ENCODE peak calls at places on chromosomes 7 and 10, in seven cellular contexts. C, Q, P, N, T, X and M are unnamed samples.

GRCh38 chr10:19579841-19580240 is 236.4 kb upstream of the PLXDC2 start:
- DNase-seq in C (no peak), N (no peak), P (no peak), X (no peak), Q (no peak), T (no peak), M (no peak)

GRCh38 chr7:116692599-116693308 is 20.8 kb downstream of the MET start:
- DNase-seq in P (no peak), N (peak), T (no peak), Q (no peak), X (no peak), C (no peak), M (no peak)

GRCh38 chr7:107692501-107692900 is 31.9 kb downstream of the SLC26A4 start:
- DNase-seq in T (no peak), X (no peak), C (no peak), Q (no peak), P (no peak), N (peak), M (no peak)

GRCh38 chr7:134031835-134032617 is 95.1 kb upstream of the LRGUK start:
- DNase-seq in N (peak), C (peak), Q (no peak), P (no peak), T (no peak), X (no peak), M (no peak)

GRCh38 chr7:157211710-157212109 is 73.0 kb downstream of the UBE3C start:
- DNase-seq in P (no peak), C (peak), N (peak), X (peak), T (no peak), Q (peak), M (no peak)

GRCh38 chr10:110327262-110327914 is 22.7 kb upstream of the SMNDC1 start:
- DNase-seq in N (peak), T (no peak), X (no peak), C (no peak), P (no peak), Q (no peak), M (no peak)

GRCh38 chr7:37448637-37449331 is at the start of gene ELMO1:
- DNase-seq in P (peak), N (peak), C (peak), Q (no peak), X (no peak), T (peak), M (peak)

GRCh38 chr10:132397671-132398565 is 918 bp downstream of the PWWP2B start:
- DNase-seq in Q (no peak), T (peak), C (peak), P (no peak), X (no peak), N (peak), M (peak)

GRCh38 chr10:28845009-28845682 is 167.8 kb downstream of the BAMBI start:
- DNase-seq in Q (peak), C (peak), P (no peak), N (peak), X (no peak), T (no peak), M (no peak)

GRCh38 chr7:159102681-159103381 is 41.8 kb downstream of the VIPR2 start:
- DNase-seq in T (peak), X (no peak), Q (no peak), C (no peak), P (no peak), N (no peak), M (no peak)

GRCh38 chr7:4845740-4846142 is 16.1 kb downstream of the PAPOLB start:
- DNase-seq in P (no peak), T (no peak), N (no peak), X (no peak), Q (no peak), C (peak), M (no peak)

GRCh38 chr7:108459922-108460551 is 3.8 kb upstream of the NRCAM start:
- DNase-seq in P (no peak), N (no peak), Q (no peak), T (no peak), C (peak), X (no peak), M (no peak)

GRCh38 chr7:107262857-107263256 is 94.1 kb downstream of the HBP1 start:
- DNase-seq in C (peak), T (no peak), N (peak), X (no peak), P (no peak), Q (no peak), M (no peak)

GRCh38 chr10:6995846-6996245 is 415.0 kb downstream of the SFMBT2 start:
- DNase-seq in P (no peak), X (no peak), Q (no peak), T (no peak), C (peak), N (peak), M (no peak)

GRCh38 chr10:68564712-68565111 is 4.6 kb downstream of the TET1 start:
- DNase-seq in C (no peak), N (no peak), X (no peak), P (no peak), Q (no peak), T (no peak), M (no peak)

GRCh38 chr10:114283091-114283490 is 44.0 kb downstream of the VWA2 start:
- DNase-seq in P (no peak), Q (no peak), X (no peak), C (no peak), N (no peak), T (no peak), M (no peak)

GRCh38 chr7:143282124-143282523 is 2.6 kb upstream of the TMEM139 start:
- DNase-seq in X (no peak), T (no peak), P (no peak), C (no peak), Q (no peak), N (no peak), M (no peak)

GRCh38 chr10:60376221-60376620 is 13.5 kb downstream of the ANK3 start:
- DNase-seq in Q (no peak), C (no peak), N (no peak), X (no peak), T (no peak), P (no peak), M (no peak)

GRCh38 chr10:32795598-32796183 is 162.3 kb downstream of the ITGB1 start:
- DNase-seq in N (peak), C (peak), P (no peak), X (no peak), Q (no peak), T (no peak), M (no peak)

GRCh38 chr7:137874390-137874789 is 27.6 kb upstream of the DGKI start:
- DNase-seq in N (peak), T (no peak), Q (peak), C (peak), P (no peak), X (peak), M (no peak)

GRCh38 chr10:54665122-54665521 is 135.9 kb downstream of the PCDH15 start:
- DNase-seq in Q (no peak), N (no peak), P (no peak), C (no peak), T (no peak), X (no peak), M (no peak)

GRCh38 chr10:54667136-54667535 is 133.9 kb downstream of the PCDH15 start:
- DNase-seq in Q (no peak), P (no peak), C (no peak), T (no peak), X (no peak), N (no peak), M (no peak)
- TF ChIP-seq CTCF in Q (no peak), P (no peak), C (no peak), T (no peak), X (no peak), N (no peak), M (no peak)

GRCh38 chr7:29243777-29244655 is 49.4 kb downstream of the CHN2 start:
- DNase-seq in Q (no peak), N (no peak), C (no peak), X (no peak), T (no peak), P (no peak), M (no peak)
- TF ChIP-seq CTCF in Q (no peak), N (no peak), C (no peak), X (no peak), T (no peak), P (peak), M (no peak)

DNA sequence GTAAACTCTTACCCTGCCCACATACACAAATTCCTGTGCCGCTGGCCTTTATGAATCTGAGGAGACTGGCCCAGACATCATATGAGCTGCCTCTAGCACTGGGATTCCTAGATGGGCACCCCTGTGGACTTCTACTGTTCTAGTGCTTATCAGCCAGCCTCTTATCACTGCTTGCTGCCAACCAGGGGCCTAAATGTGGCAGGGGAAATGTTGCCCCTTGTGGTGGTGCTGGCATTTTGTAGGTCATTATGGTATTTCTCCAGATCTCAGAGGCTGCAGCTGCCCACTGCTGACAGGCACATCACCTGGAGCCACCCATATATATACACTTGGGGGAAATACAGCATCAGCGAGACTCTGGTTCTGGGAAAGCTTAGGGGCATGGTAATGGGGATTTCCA is 5.4 kb downstream of the SFR1 start:
- DNase-seq in Q (no peak), N (no peak), X (no peak), T (no peak), P (no peak), C (no peak), M (no peak)
- TF ChIP-seq CTCF in Q (peak), N (no peak), X (no peak), T (no peak), P (peak), C (peak), M (no peak)

GRCh38 chr7:128381161-128381821 is 19.8 kb upstream of the PRRT4 start:
- DNase-seq in Q (no peak), C (no peak), X (no peak), N (no peak), T (no peak), P (no peak), M (no peak)
- TF ChIP-seq CTCF in Q (peak), C (peak), X (peak), N (peak), T (no peak), P (peak), M (no peak)